ENCODE peak calls at places on chromosomes 11 and 22, in four cellular contexts. C is breast epithelium, Y is body of pancreas, W is right lobe of liver. V is an unnamed sample.

GRCh38 chr11:32774081-32774480 is 20.4 kb downstream of the CCDC73 start:
- DNase-seq in C (no peak), Y (no peak), W (no peak), V (no peak)

GRCh38 chr22:20431520-20432237 is 5.9 kb downstream of the SCARF2 start:
- DNase-seq in C (no peak), Y (no peak), W (no peak), V (no peak)

GRCh38 chr22:44536411-44536810 is 38.4 kb upstream of the RTL6 start:
- DNase-seq in C (no peak), Y (no peak), W (no peak), V (no peak)

GRCh38 chr11:35622070-35622469 is 3.8 kb downstream of the FJX1 start:
- DNase-seq in C (no peak), Y (no peak), W (no peak), V (no peak)

GRCh38 chr11:118485273-118485672 is 42.0 kb upstream of the TTC36 start:
- DNase-seq in C (no peak), Y (no peak), W (no peak), V (no peak)

GRCh38 chr22:24304067-24304675 is 33.5 kb downstream of the SPECC1L start:
- DNase-seq in C (no peak), Y (no peak), W (no peak), V (no peak)

GRCh38 chr11:19433791-19434190 is 193.0 kb upstream of the E2F8 start:
- DNase-seq in C (no peak), Y (no peak), W (no peak), V (no peak)

GRCh38 chr11:19892387-19892786 is 179.8 kb downstream of the NAV2 start:
- DNase-seq in C (no peak), Y (no peak), W (no peak), V (no peak)

GRCh38 chr11:16512163-16512562 is 155.8 kb upstream of the SOX6 start:
- DNase-seq in C (no peak), Y (no peak), W (no peak), V (no peak)

GRCh38 chr11:8205566-8205965 is 36.7 kb upstream of the RIC3 start:
- DNase-seq in C (no peak), Y (no peak), W (no peak), V (peak)

GRCh38 chr22:24592144-24592845 is 578 bp downstream of the LRRC75B start:
- DNase-seq in C (no peak), Y (no peak), W (no peak), V (no peak)

GRCh38 chr22:17097062-17097461 is 12.3 kb downstream of the IL17RA start:
- DNase-seq in C (no peak), Y (no peak), W (no peak), V (no peak)

GRCh38 chr22:44625981-44626687 is 75.9 kb upstream of the PRR5 start:
- DNase-seq in C (peak), Y (peak), W (peak), V (peak)

GRCh38 chr11:12195773-12196172 is 85.4 kb downstream of the MICAL2 start:
- DNase-seq in C (no peak), Y (no peak), W (no peak), V (no peak)

GRCh38 chr22:23088199-23088604 is 17.9 kb downstream of the GNAZ start:
- DNase-seq in C (no peak), Y (no peak), W (no peak), V (no peak)

GRCh38 chr11:107196732-107197131 is 178.5 kb upstream of the GUCY1A2 start:
- DNase-seq in C (no peak), Y (no peak), W (no peak), V (no peak)

GRCh38 chr11:86999859-87000753 is 37.6 kb upstream of the TMEM135 start:
- DNase-seq in C (no peak), Y (no peak), W (no peak), V (no peak)

GRCh38 chr11:13276852-13277718 is 505 bp upstream of the BMAL1 start:
- DNase-seq in C (peak), Y (peak), W (peak), V (peak)

GRCh38 chr11:69711824-69712801 is 8.3 kb upstream of the FGF19 start:
- DNase-seq in C (no peak), Y (no peak), W (no peak), V (no peak)

GRCh38 chr11:128365044-128365443 is 222.3 kb downstream of the ETS1 start:
- DNase-seq in C (no peak), Y (no peak), W (no peak), V (no peak)

GRCh38 chr11:132032555-132032954 is 662.1 kb downstream of the NTM start:
- DNase-seq in C (no peak), Y (no peak), W (no peak), V (no peak)

GRCh38 chr11:86245369-86246292 is 1.1 kb downstream of the EED start:
- DNase-seq in C (peak), Y (peak), W (peak), V (no peak)

GRCh38 chr11:128451651-128452470 is 135.5 kb downstream of the ETS1 start:
- DNase-seq in C (no peak), Y (peak), W (peak), V (peak)

GRCh38 chr22:45261407-45262088 is 20.9 kb upstream of the KIAA0930 start:
- DNase-seq in C (no peak), Y (no peak), W (no peak), V (no peak)

GRCh38 chr11:120612363-120613263 is 101.1 kb downstream of the GRIK4 start:
- DNase-seq in C (no peak), Y (no peak), W (peak), V (no peak)
- TF ChIP-seq POLR2A in C (no peak), Y (no peak), W (no peak), V (no peak)

GRCh38 chr11:65120831-65121230 is 1.1 kb downstream of the FAU start:
- DNase-seq in C (no peak), Y (no peak), W (no peak), V (no peak)
- H3K4me3 ChIP-seq in C (peak), Y (no peak), W (peak), V (no peak)

GRCh38 chr22:29480262-29480511 is 169 bp downstream of the NEFH start:
- DNase-seq in C (no peak), Y (no peak), W (no peak), V (no peak)

GRCh38 chr22:29482253-29482652 is 2.2 kb downstream of the NEFH start:
- DNase-seq in C (no peak), Y (no peak), W (no peak), V (no peak)

GRCh38 chr22:29479417-29480261 is at the start of gene NEFH:
- DNase-seq in C (no peak), Y (no peak), W (no peak), V (no peak)

GRCh38 chr22:29481265-29482000 is 1.4 kb downstream of the NEFH start:
- DNase-seq in C (no peak), Y (peak), W (no peak), V (no peak)

GRCh38 chr22:29480512-29481264 is 670 bp downstream of the NEFH start:
- DNase-seq in C (no peak), Y (no peak), W (peak), V (no peak)
- TF ChIP-seq CTCF in C (no peak), Y (no peak), W (no peak), V (no peak)

GRCh38 chr11:3810446-3810845 is 2.1 kb downstream of the PGAP2 start:
- DNase-seq in C (no peak), Y (no peak), W (no peak), V (no peak)

GRCh38 chr11:3808846-3809623 is 675 bp downstream of the PGAP2 start:
- DNase-seq in C (no peak), Y (peak), W (no peak), V (no peak)

GRCh38 chr11:3810951-3811350 is 2.6 kb downstream of the PGAP2 start:
- DNase-seq in C (no peak), Y (no peak), W (no peak), V (no peak)

GRCh38 chr11:3809624-3809928 is 1.2 kb downstream of the PGAP2 start:
- DNase-seq in C (no peak), Y (no peak), W (no peak), V (no peak)

GRCh38 chr11:3807856-3808845 is at the start of gene PGAP2:
- DNase-seq in C (peak), Y (peak), W (peak), V (peak)
- TF ChIP-seq POLR2A in C (no peak), Y (no peak), W (no peak), V (no peak)

GRCh38 chr11:104333977-104334376 is 170.0 kb upstream of the PDGFD start:
- DNase-seq in C (no peak), Y (no peak), W (no peak), V (no peak)
- H3K4me3 ChIP-seq in C (no peak), Y (no peak), W (no peak), V (no peak)

GRCh38 chr11:75576017-75576416 is 14.0 kb downstream of the SERPINH1 start:
- DNase-seq in C (no peak), Y (no peak), W (no peak), V (no peak)

GRCh38 chr11:75572744-75573143 is 10.7 kb downstream of the SERPINH1 start:
- DNase-seq in C (no peak), Y (no peak), W (no peak), V (no peak)

GRCh38 chr11:75577198-75577597 is 15.1 kb downstream of the SERPINH1 start:
- DNase-seq in C (no peak), Y (peak), W (no peak), V (no peak)

GRCh38 chr11:75576445-75577049 is 14.5 kb downstream of the SERPINH1 start:
- DNase-seq in C (peak), Y (no peak), W (no peak), V (no peak)

GRCh38 chr11:75574698-75575265 is 12.7 kb downstream of the SERPINH1 start:
- DNase-seq in C (no peak), Y (no peak), W (no peak), V (no peak)
- TF ChIP-seq CTCF in C (no peak), Y (no peak), W (no peak), V (no peak)

GRCh38 chr11:120637131-120637530 is 125.6 kb downstream of the GRIK4 start:
- DNase-seq in C (no peak), Y (no peak), W (no peak), V (no peak)

GRCh38 chr11:120646206-120646605 is 134.7 kb downstream of the GRIK4 start:
- DNase-seq in C (no peak), Y (no peak), W (no peak), V (no peak)

GRCh38 chr11:120645639-120646038 is 134.1 kb downstream of the GRIK4 start:
- DNase-seq in C (no peak), Y (no peak), W (no peak), V (no peak)

GRCh38 chr11:120643254-120643653 is 131.7 kb downstream of the GRIK4 start:
- DNase-seq in C (no peak), Y (no peak), W (no peak), V (no peak)

DNA sequence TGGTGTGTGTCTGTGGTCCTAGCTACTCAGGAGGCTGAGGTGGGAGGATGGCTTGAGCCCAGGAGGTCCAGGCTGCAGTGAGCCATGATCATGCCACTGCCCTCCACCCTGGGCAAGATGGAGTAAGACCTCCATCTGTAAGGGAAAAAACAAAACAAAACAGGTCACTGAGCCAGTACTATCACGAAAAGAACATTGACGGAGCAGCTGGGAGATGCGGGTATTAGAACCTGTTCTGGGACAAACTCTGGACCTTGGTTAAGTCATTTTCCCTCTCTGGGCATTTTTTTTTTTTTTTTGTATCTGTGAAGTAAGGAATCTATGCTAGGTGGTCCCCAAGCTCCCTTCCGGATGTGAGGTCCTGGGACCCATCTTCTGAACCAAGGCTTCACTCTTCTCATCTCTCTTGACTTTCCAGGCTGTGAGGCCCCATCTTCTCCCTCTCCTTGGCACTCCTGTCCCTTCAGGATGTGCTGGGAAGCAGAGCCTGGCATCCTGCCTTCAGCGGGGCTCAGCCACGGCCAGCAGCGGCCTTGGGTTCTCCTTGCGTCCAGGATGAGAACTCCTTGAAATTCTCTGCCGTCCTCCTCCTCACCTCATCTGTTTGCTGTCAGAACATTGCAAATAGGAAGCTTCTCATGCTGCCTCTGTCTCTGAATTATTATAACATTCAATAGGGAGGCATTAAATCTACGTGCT is 130.8 kb downstream of the GRIK4 start:
- DNase-seq in C (no peak), Y (no peak), W (no peak), V (no peak)
- TF ChIP-seq POLR2A in C (no peak), Y (no peak), W (no peak), V (no peak)

GRCh38 chr11:9774591-9775392 is 110.9 kb downstream of the SWAP70 start:
- DNase-seq in C (no peak), Y (no peak), W (no peak), V (no peak)
- H3K4me3 ChIP-seq in C (no peak), Y (no peak), W (no peak), V (no peak)

GRCh38 chr11:124123587-124123986 is 8.3 kb downstream of the VWA5A start:
- DNase-seq in C (no peak), Y (no peak), W (no peak), V (no peak)
- TF ChIP-seq CTCF in C (no peak), Y (no peak), W (no peak), V (no peak)

GRCh38 chr11:114605370-114605769 is 9.8 kb upstream of the NXPE4 start:
- DNase-seq in C (no peak), Y (no peak), W (no peak), V (no peak)
- TF ChIP-seq POLR2A in C (no peak), Y (no peak), W (no peak), V (no peak)